ENCODE peak calls at places on chromosome 21, in nine cellular contexts. One of them, this sample, is unnamed.

GRCh38 chr21:36929622-36930021 is 36.8 kb downstream of the HLCS start:
- DNase-seq in spleen: no peak
- DNase-seq in MM.1S: peak
- DNase-seq in fibroblast of lung: peak
- DNase-seq in HFF-Myc: no peak
- DNase-seq in upper lobe of right lung: no peak
- DNase-seq in fibroblast of pulmonary artery: peak
- DNase-seq in GM10248: no peak
- DNase-seq in GM13977: no peak
- DNase-seq in this sample: no peak

GRCh38 chr21:36949171-36950141 is 17.0 kb downstream of the HLCS start:
- DNase-seq in spleen: no peak
- DNase-seq in MM.1S: no peak
- DNase-seq in fibroblast of lung: no peak
- DNase-seq in HFF-Myc: no peak
- DNase-seq in upper lobe of right lung: no peak
- DNase-seq in fibroblast of pulmonary artery: no peak
- DNase-seq in GM10248: no peak
- DNase-seq in GM13977: no peak
- DNase-seq in this sample: no peak

GRCh38 chr21:34243562-34243961 is 120.2 kb upstream of the KCNE2 start:
- DNase-seq in spleen: no peak
- DNase-seq in MM.1S: peak
- DNase-seq in fibroblast of lung: peak
- DNase-seq in HFF-Myc: peak
- DNase-seq in upper lobe of right lung: no peak
- DNase-seq in fibroblast of pulmonary artery: peak
- DNase-seq in GM10248: no peak
- DNase-seq in GM13977: no peak
- DNase-seq in this sample: no peak

GRCh38 chr21:29265690-29266479 is 32.8 kb upstream of the BACH1 start:
- DNase-seq in spleen: no peak
- DNase-seq in MM.1S: no peak
- DNase-seq in fibroblast of lung: no peak
- DNase-seq in HFF-Myc: no peak
- DNase-seq in upper lobe of right lung: no peak
- DNase-seq in fibroblast of pulmonary artery: no peak
- DNase-seq in GM10248: peak
- DNase-seq in GM13977: no peak
- DNase-seq in this sample: no peak

GRCh38 chr21:33924766-33925100 is 9.1 kb upstream of the ATP5PO start:
- DNase-seq in spleen: no peak
- DNase-seq in MM.1S: no peak
- DNase-seq in fibroblast of lung: no peak
- DNase-seq in HFF-Myc: no peak
- DNase-seq in upper lobe of right lung: no peak
- DNase-seq in fibroblast of pulmonary artery: no peak
- DNase-seq in GM10248: no peak
- DNase-seq in GM13977: no peak
- DNase-seq in this sample: no peak

GRCh38 chr21:37916795-37917142 is 512 bp upstream of the KCNJ6 start:
- DNase-seq in spleen: no peak
- DNase-seq in MM.1S: no peak
- DNase-seq in fibroblast of lung: no peak
- DNase-seq in HFF-Myc: no peak
- DNase-seq in upper lobe of right lung: no peak
- DNase-seq in fibroblast of pulmonary artery: no peak
- DNase-seq in GM10248: no peak
- DNase-seq in GM13977: no peak
- DNase-seq in this sample: no peak

GRCh38 chr21:31201548-31201947 is 142.5 kb downstream of the TIAM1 start:
- DNase-seq in spleen: no peak
- DNase-seq in MM.1S: no peak
- DNase-seq in fibroblast of lung: peak
- DNase-seq in HFF-Myc: no peak
- DNase-seq in upper lobe of right lung: no peak
- DNase-seq in fibroblast of pulmonary artery: peak
- DNase-seq in GM10248: no peak
- DNase-seq in GM13977: peak
- DNase-seq in this sample: no peak

GRCh38 chr21:35297665-35298064 is 248.6 kb upstream of the RUNX1 start:
- DNase-seq in spleen: no peak
- DNase-seq in MM.1S: no peak
- DNase-seq in fibroblast of lung: no peak
- DNase-seq in HFF-Myc: no peak
- DNase-seq in upper lobe of right lung: no peak
- DNase-seq in fibroblast of pulmonary artery: no peak
- DNase-seq in GM10248: no peak
- DNase-seq in GM13977: no peak
- DNase-seq in this sample: no peak

GRCh38 chr21:14479387-14479786 is 66.7 kb downstream of the SAMSN1 start:
- DNase-seq in spleen: no peak
- DNase-seq in MM.1S: no peak
- DNase-seq in fibroblast of lung: no peak
- DNase-seq in HFF-Myc: no peak
- DNase-seq in upper lobe of right lung: no peak
- DNase-seq in fibroblast of pulmonary artery: no peak
- DNase-seq in GM10248: no peak
- DNase-seq in GM13977: no peak
- DNase-seq in this sample: no peak

GRCh38 chr21:31213787-31214186 is 130.3 kb downstream of the TIAM1 start:
- DNase-seq in spleen: no peak
- DNase-seq in MM.1S: no peak
- DNase-seq in fibroblast of lung: no peak
- DNase-seq in HFF-Myc: no peak
- DNase-seq in upper lobe of right lung: no peak
- DNase-seq in fibroblast of pulmonary artery: peak
- DNase-seq in GM10248: no peak
- DNase-seq in GM13977: no peak
- DNase-seq in this sample: no peak

GRCh38 chr21:26916799-26917198 is 50.1 kb downstream of the ADAMTS5 start:
- DNase-seq in spleen: no peak
- DNase-seq in MM.1S: no peak
- DNase-seq in fibroblast of lung: no peak
- DNase-seq in HFF-Myc: no peak
- DNase-seq in upper lobe of right lung: no peak
- DNase-seq in fibroblast of pulmonary artery: no peak
- DNase-seq in GM10248: no peak
- DNase-seq in GM13977: no peak
- DNase-seq in this sample: no peak

GRCh38 chr21:31293986-31294385 is 50.1 kb downstream of the TIAM1 start:
- DNase-seq in spleen: no peak
- DNase-seq in MM.1S: no peak
- DNase-seq in fibroblast of lung: peak
- DNase-seq in HFF-Myc: peak
- DNase-seq in upper lobe of right lung: no peak
- DNase-seq in fibroblast of pulmonary artery: peak
- DNase-seq in GM10248: no peak
- DNase-seq in GM13977: no peak
- DNase-seq in this sample: peak

GRCh38 chr21:39406065-39406464 is 39.5 kb downstream of the LCA5L start:
- DNase-seq in spleen: no peak
- DNase-seq in MM.1S: no peak
- DNase-seq in fibroblast of lung: no peak
- DNase-seq in HFF-Myc: no peak
- DNase-seq in upper lobe of right lung: no peak
- DNase-seq in fibroblast of pulmonary artery: no peak
- DNase-seq in GM10248: no peak
- DNase-seq in GM13977: no peak
- DNase-seq in this sample: no peak
- TF ChIP-seq CTCF in spleen: no peak
- TF ChIP-seq CTCF in MM.1S: no peak
- TF ChIP-seq CTCF in fibroblast of lung: no peak
- TF ChIP-seq CTCF in HFF-Myc: no peak
- TF ChIP-seq CTCF in upper lobe of right lung: no peak
- TF ChIP-seq CTCF in fibroblast of pulmonary artery: no peak
- TF ChIP-seq CTCF in GM10248: no peak
- TF ChIP-seq CTCF in GM13977: no peak
- TF ChIP-seq CTCF in this sample: no peak

GRCh38 chr21:18387994-18388393 is 15.6 kb downstream of the TMPRSS15 start:
- DNase-seq in spleen: no peak
- DNase-seq in MM.1S: peak
- DNase-seq in fibroblast of lung: no peak
- DNase-seq in HFF-Myc: no peak
- DNase-seq in upper lobe of right lung: no peak
- DNase-seq in fibroblast of pulmonary artery: no peak
- DNase-seq in GM10248: no peak
- DNase-seq in GM13977: no peak
- DNase-seq in this sample: no peak
- TF ChIP-seq CTCF in spleen: no peak
- TF ChIP-seq CTCF in MM.1S: peak
- TF ChIP-seq CTCF in fibroblast of lung: no peak
- TF ChIP-seq CTCF in HFF-Myc: no peak
- TF ChIP-seq CTCF in upper lobe of right lung: no peak
- TF ChIP-seq CTCF in fibroblast of pulmonary artery: no peak
- TF ChIP-seq CTCF in GM10248: no peak
- TF ChIP-seq CTCF in GM13977: no peak
- TF ChIP-seq CTCF in this sample: no peak

GRCh38 chr21:32687946-32688345 is 39.9 kb downstream of the SYNJ1 start:
- DNase-seq in spleen: no peak
- DNase-seq in MM.1S: peak
- DNase-seq in fibroblast of lung: no peak
- DNase-seq in HFF-Myc: no peak
- DNase-seq in upper lobe of right lung: no peak
- DNase-seq in fibroblast of pulmonary artery: no peak
- DNase-seq in GM10248: no peak
- DNase-seq in GM13977: peak
- DNase-seq in this sample: no peak
- TF ChIP-seq CTCF in spleen: no peak
- TF ChIP-seq CTCF in MM.1S: peak
- TF ChIP-seq CTCF in fibroblast of lung: no peak
- TF ChIP-seq CTCF in HFF-Myc: no peak
- TF ChIP-seq CTCF in upper lobe of right lung: no peak
- TF ChIP-seq CTCF in fibroblast of pulmonary artery: no peak
- TF ChIP-seq CTCF in GM10248: peak
- TF ChIP-seq CTCF in GM13977: peak
- TF ChIP-seq CTCF in this sample: no peak

DNA sequence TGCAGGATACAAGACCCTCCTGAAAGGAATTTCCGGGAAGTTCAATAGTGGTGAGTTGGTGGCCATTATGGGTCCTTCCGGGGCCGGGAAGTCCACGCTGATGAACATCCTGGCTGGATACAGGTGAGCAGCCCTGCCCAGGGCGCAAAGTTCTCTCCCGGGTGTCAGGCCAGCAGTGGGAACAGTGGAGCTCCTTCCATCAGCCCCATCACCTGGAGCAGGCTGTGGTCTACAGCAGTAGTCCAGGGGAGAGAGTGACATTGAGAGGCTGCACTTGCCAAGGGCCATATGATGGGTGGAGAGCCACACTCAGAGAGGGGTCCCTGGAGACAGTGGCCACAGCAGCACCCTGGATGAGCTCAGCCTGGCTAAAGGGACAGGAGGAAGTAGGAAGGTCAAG is 44.1 kb downstream of the TFF3 start:
- DNase-seq in spleen: no peak
- DNase-seq in MM.1S: no peak
- DNase-seq in fibroblast of lung: no peak
- DNase-seq in HFF-Myc: no peak
- DNase-seq in upper lobe of right lung: no peak
- DNase-seq in fibroblast of pulmonary artery: no peak
- DNase-seq in GM10248: no peak
- DNase-seq in GM13977: no peak
- DNase-seq in this sample: no peak
- TF ChIP-seq CTCF in spleen: no peak
- TF ChIP-seq CTCF in MM.1S: no peak
- TF ChIP-seq CTCF in fibroblast of lung: no peak
- TF ChIP-seq CTCF in HFF-Myc: no peak
- TF ChIP-seq CTCF in upper lobe of right lung: no peak
- TF ChIP-seq CTCF in fibroblast of pulmonary artery: no peak
- TF ChIP-seq CTCF in GM10248: no peak
- TF ChIP-seq CTCF in GM13977: no peak
- TF ChIP-seq CTCF in this sample: no peak

GRCh38 chr21:45894107-45894810 is 87.3 kb upstream of the COL6A1 start:
- DNase-seq in spleen: peak
- DNase-seq in MM.1S: no peak
- DNase-seq in fibroblast of lung: peak
- DNase-seq in HFF-Myc: peak
- DNase-seq in upper lobe of right lung: no peak
- DNase-seq in fibroblast of pulmonary artery: peak
- DNase-seq in GM10248: no peak
- DNase-seq in GM13977: no peak
- DNase-seq in this sample: peak
- TF ChIP-seq CTCF in spleen: no peak
- TF ChIP-seq CTCF in MM.1S: no peak
- TF ChIP-seq CTCF in fibroblast of lung: no peak
- TF ChIP-seq CTCF in HFF-Myc: no peak
- TF ChIP-seq CTCF in upper lobe of right lung: no peak
- TF ChIP-seq CTCF in fibroblast of pulmonary artery: no peak
- TF ChIP-seq CTCF in GM10248: no peak
- TF ChIP-seq CTCF in GM13977: no peak
- TF ChIP-seq CTCF in this sample: no peak

GRCh38 chr21:42654179-42654912 is 925 bp downstream of the PDE9A start:
- DNase-seq in spleen: peak
- DNase-seq in MM.1S: no peak
- DNase-seq in fibroblast of lung: no peak
- DNase-seq in HFF-Myc: no peak
- DNase-seq in upper lobe of right lung: peak
- DNase-seq in fibroblast of pulmonary artery: no peak
- DNase-seq in GM10248: peak
- DNase-seq in GM13977: peak
- DNase-seq in this sample: no peak
- TF ChIP-seq CTCF in spleen: no peak
- TF ChIP-seq CTCF in MM.1S: no peak
- TF ChIP-seq CTCF in fibroblast of lung: no peak
- TF ChIP-seq CTCF in HFF-Myc: no peak
- TF ChIP-seq CTCF in upper lobe of right lung: no peak
- TF ChIP-seq CTCF in fibroblast of pulmonary artery: no peak
- TF ChIP-seq CTCF in GM10248: no peak
- TF ChIP-seq CTCF in GM13977: no peak
- TF ChIP-seq CTCF in this sample: no peak

DNA sequence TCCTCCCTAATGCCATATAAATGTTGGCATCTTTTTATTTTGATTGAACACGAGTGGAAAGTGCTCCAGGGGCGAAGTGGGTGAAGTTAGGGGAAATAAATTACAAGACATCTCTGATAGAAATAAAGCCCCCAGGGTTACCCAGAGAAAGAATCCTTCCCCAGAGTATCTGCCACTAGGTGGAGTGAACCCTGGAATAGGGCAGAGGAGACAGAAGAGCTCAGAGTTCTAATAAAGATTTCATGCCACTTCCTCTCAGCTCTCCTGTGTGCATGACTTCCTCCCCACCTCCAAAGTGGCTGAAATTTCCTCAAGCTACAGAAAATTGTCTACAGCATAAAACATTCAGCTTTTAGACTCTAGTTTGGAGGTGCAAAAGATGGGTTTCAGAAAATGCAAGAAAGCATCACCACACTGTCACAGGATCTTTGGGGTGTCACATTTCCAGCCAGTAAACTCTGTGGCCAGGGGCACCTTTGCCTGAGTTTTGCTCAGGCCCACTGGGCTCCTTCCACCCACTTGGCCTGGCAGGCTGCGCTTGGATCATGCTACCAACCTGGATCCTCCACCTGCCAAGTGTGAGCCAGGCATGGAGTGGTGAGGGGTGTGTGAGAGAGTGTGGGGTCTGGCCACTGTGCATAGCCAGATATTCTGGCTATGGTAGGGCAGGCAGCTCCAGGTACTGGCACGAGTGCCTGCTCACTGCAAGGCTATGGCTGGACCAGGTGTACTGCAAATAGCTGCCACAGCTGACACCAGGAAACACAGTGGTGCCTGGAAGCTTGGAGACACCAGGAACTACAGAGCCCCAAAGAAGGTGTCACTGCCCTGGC is 208.8 kb upstream of the USP25 start:
- DNase-seq in spleen: no peak
- DNase-seq in MM.1S: no peak
- DNase-seq in fibroblast of lung: no peak
- DNase-seq in HFF-Myc: no peak
- DNase-seq in upper lobe of right lung: no peak
- DNase-seq in fibroblast of pulmonary artery: no peak
- DNase-seq in GM10248: no peak
- DNase-seq in GM13977: no peak
- DNase-seq in this sample: no peak
- TF ChIP-seq CTCF in spleen: no peak
- TF ChIP-seq CTCF in MM.1S: peak
- TF ChIP-seq CTCF in fibroblast of lung: peak
- TF ChIP-seq CTCF in HFF-Myc: peak
- TF ChIP-seq CTCF in upper lobe of right lung: peak
- TF ChIP-seq CTCF in fibroblast of pulmonary artery: peak
- TF ChIP-seq CTCF in GM10248: no peak
- TF ChIP-seq CTCF in GM13977: no peak
- TF ChIP-seq CTCF in this sample: peak